ENCODE peak calls at places on chromosomes 16 and 17, in four cellular contexts. R is prostate gland, G is neural progenitor cell, T is astrocyte of the cerebellum. Z is an unnamed sample.

GRCh38 chr17:46063239-46063638 is 64.2 kb downstream of the STH start:
- DNase-seq in G (no peak), R (no peak), T (no peak), Z (no peak)

GRCh38 chr16:55496509-55497145 is 12.2 kb upstream of the LPCAT2 start:
- DNase-seq in T (no peak), G (no peak), R (no peak), Z (no peak)

GRCh38 chr16:89422527-89422904 is 67.8 kb downstream of the ANKRD11 start:
- DNase-seq in R (no peak), T (no peak), G (no peak), Z (no peak)

GRCh38 chr16:8958344-8958808 is 5.3 kb downstream of the USP7 start:
- DNase-seq in R (no peak), G (peak; percentile 32), T (no peak), Z (no peak)

GRCh38 chr17:7560172-7561027 is 1.3 kb upstream of the SENP3 start:
- DNase-seq in T (no peak), G (peak; percentile 90), R (peak; percentile 48), Z (peak; percentile 79)

GRCh38 chr16:25060920-25061319 is 45.8 kb upstream of the ARHGAP17 start:
- DNase-seq in T (no peak), R (no peak), G (no peak), Z (no peak)

GRCh38 chr17:69462010-69462409 is 47.5 kb downstream of the MAP2K6 start:
- DNase-seq in G (no peak), T (no peak), R (peak; percentile 32), Z (no peak)

GRCh38 chr17:50841949-50842354 is 6.6 kb downstream of the WFIKKN2 start:
- DNase-seq in G (peak; percentile 81), R (peak; percentile 55), T (peak; percentile 39), Z (peak; percentile 75)

GRCh38 chr17:10058924-10059683 is 139.3 kb downstream of the GAS7 start:
- DNase-seq in T (no peak), R (no peak), G (no peak), Z (no peak)

GRCh38 chr17:68450391-68450790 is 6.9 kb downstream of the WIPI1 start:
- DNase-seq in G (no peak), R (no peak), T (no peak), Z (no peak)

DNA sequence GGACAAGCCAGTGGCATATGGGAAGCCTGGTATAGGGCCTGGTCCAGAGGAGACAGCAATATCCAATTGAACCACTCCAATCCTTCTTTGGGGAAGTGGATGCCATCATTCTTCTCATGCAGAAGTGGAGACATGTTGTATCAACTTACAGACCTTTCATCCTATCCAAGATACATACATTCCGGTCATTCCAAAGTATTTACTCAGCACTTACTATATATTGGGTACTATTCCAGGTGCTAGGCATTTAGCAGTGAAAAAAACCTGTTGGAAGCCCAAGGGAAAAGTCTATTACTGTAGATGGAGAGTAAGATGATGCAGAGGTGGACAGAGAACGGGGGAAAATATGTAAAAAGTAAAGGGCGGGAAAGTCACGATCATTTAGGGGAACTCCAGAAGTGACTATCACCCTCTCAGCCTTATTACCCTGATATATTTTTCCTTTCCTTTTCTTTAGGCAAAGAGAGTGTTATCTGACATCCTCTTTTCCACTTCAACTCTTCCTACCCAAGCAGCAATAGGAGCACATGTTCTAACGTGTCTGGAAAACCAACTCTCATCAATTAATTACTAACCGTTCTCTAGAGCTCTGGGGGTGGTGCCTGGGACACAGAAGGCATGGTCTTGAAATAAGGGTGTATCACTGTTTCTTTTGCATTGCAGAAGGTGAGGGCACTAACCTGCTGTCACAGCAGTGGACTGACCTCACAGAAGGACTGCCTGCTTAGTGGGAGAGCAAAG is 210.1 kb upstream of the MAF start:
- DNase-seq in G (no peak), T (no peak), R (no peak), Z (no peak)
- H3K4me3 ChIP-seq in G (no peak overlapping the region), T (no peak overlapping the region), R (no peak overlapping the region), Z (no peak overlapping the region)

GRCh38 chr16:72983728-72984350 is 64.1 kb downstream of the ZFHX3 start:
- DNase-seq in T (no peak), R (peak; percentile 86), G (no peak), Z (no peak)

GRCh38 chr16:72983241-72983640 is 64.7 kb downstream of the ZFHX3 start:
- DNase-seq in G (no peak), R (no peak), T (no peak), Z (no peak)

GRCh38 chr16:72986011-72986410 is 61.9 kb downstream of the ZFHX3 start:
- DNase-seq in T (no peak), G (no peak), R (peak; percentile 49), Z (no peak)

GRCh38 chr16:72987480-72987901 is 60.4 kb downstream of the ZFHX3 start:
- DNase-seq in T (no peak), G (no peak), R (peak; percentile 72), Z (no peak)

GRCh38 chr16:72985148-72985882 is 62.6 kb downstream of the ZFHX3 start:
- DNase-seq in R (no peak), G (no peak), T (no peak), Z (no peak)
- H3K4me3 ChIP-seq in R (no peak overlapping the region), G (no peak overlapping the region), T (no peak overlapping the region), Z (no peak overlapping the region)

GRCh38 chr17:43367588-43368242 is 31.1 kb upstream of the ARL4D start:
- DNase-seq in G (peak; percentile 64), T (peak; percentile 81), R (no peak), Z (no peak)
- H3K4me3 ChIP-seq in G (peak overlapping the region; percentile 40), T (peak overlapping the region; percentile 5), R (peak overlapping the region; percentile 52), Z (no peak overlapping the region)

GRCh38 chr17:39223907-39224777 is 1.6 kb downstream of the STAC2 start:
- DNase-seq in R (no peak), T (no peak), G (no peak), Z (no peak)
- H3K4me3 ChIP-seq in R (peak overlapping the region; percentile 39), T (no peak overlapping the region), G (peak overlapping the region; percentile 46), Z (no peak overlapping the region)

GRCh38 chr17:6120351-6120750 is 50.2 kb downstream of the WSCD1 start:
- DNase-seq in R (no peak), G (no peak), T (no peak), Z (no peak)
- H3K4me3 ChIP-seq in R (no peak overlapping the region), G (no peak overlapping the region), T (no peak overlapping the region), Z (no peak overlapping the region)

DNA sequence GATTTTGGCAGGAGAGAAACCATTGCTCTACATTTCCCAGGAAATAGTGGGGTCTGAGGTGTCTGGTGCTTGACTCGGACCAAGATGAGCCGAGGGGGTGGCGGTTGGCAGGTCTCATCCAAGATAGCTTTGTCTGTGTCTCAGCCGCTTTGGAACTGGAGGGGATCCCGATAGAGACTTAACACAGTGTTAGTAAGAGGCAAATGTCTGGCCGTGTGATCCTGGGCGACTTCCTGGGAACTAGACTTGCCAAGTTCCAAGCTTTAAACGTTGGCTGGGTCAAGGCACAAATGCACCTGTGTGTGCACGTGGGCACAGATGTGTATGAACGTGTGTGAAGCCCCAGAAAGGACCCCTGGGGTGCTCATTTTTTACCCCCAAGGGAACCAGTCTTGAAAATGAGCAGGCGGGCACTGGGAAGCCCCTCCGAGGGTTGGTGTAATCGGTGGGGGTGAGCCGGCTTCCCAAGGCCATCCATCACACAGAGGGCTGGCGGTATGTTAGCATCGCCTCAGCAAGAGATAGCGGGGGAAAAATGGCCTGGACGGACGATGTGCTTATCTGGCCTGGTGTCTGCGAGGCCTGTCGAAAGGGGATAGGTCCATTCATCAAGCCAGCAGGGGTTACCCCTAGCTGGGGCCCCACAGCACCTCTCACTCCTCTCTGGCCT is 188.7 kb downstream of the IRF8 start:
- DNase-seq in T (no peak), G (no peak), R (no peak), Z (no peak)
- H3K4me3 ChIP-seq in T (no peak overlapping the region), G (no peak overlapping the region), R (no peak overlapping the region), Z (no peak overlapping the region)

GRCh38 chr17:35942588-35943186 is 826 bp downstream of the LYZL6 start:
- DNase-seq in R (no peak), G (no peak), T (no peak), Z (no peak)

GRCh38 chr17:35948092-35948491 is 4.6 kb upstream of the LYZL6 start:
- DNase-seq in R (no peak), G (no peak), T (no peak), Z (no peak)

GRCh38 chr17:35943537-35943936 is at the start of gene LYZL6:
- DNase-seq in T (no peak), G (no peak), R (no peak), Z (no peak)

GRCh38 chr17:35944151-35944550 is 638 bp upstream of the LYZL6 start:
- DNase-seq in R (no peak), T (no peak), G (no peak), Z (no peak)

DNA sequence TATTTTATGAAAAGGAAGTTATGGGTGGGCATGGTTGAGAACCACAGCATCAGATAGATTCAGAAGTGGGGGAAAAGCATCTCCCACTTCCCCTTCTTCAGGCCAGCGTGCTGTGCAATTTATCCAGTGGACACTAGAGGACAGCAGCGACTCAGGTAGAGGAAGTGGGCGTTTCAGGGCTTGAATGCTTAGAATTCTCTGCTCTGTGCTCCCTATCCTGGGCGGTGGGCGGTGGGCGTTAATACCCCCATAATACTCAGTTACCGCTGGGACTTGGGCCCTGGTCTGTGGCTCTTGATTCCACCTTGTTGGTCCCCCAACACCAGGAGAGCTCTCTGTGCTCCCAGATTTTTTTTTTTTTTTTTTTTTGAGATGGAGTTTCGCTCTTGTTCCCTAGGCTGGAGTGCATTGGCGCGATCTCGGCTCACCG is 3.7 kb upstream of the LYZL6 start:
- DNase-seq in T (no peak), R (no peak), G (peak; percentile 81), Z (peak; percentile 53)
- H3K4me3 ChIP-seq in T (no peak overlapping the region), R (no peak overlapping the region), G (no peak overlapping the region), Z (no peak overlapping the region)

GRCh38 chr16:5867250-5867649 is 769.7 kb upstream of the EEF2KMT start:
- DNase-seq in T (no peak), R (no peak), G (no peak), Z (no peak)

GRCh38 chr16:5863207-5863606 is 765.6 kb upstream of the EEF2KMT start:
- DNase-seq in T (no peak), R (no peak), G (no peak), Z (no peak)

GRCh38 chr16:5862103-5863003 is 764.8 kb upstream of the EEF2KMT start:
- DNase-seq in R (no peak), T (no peak), G (no peak), Z (no peak)

GRCh38 chr16:5870886-5871715 is 773.5 kb upstream of the EEF2KMT start:
- DNase-seq in T (no peak), R (no peak), G (no peak), Z (no peak)

GRCh38 chr16:5865231-5865630 is 767.6 kb upstream of the EEF2KMT start:
- DNase-seq in R (no peak), T (peak; percentile 88), G (no peak), Z (no peak)
- H3K4me3 ChIP-seq in R (no peak overlapping the region), T (no peak overlapping the region), G (no peak overlapping the region), Z (no peak overlapping the region)

GRCh38 chr17:82005701-82006348 is 16.9 kb downstream of the CENPX start:
- DNase-seq in R (no peak), T (no peak), G (no peak), Z (no peak)

GRCh38 chr17:82006468-82007227 is 16.0 kb downstream of the CENPX start:
- DNase-seq in G (no peak), T (no peak), R (no peak), Z (no peak)

GRCh38 chr17:82008258-82008940 is 14.3 kb downstream of the CENPX start:
- DNase-seq in T (no peak), G (no peak), R (no peak), Z (no peak)

GRCh38 chr17:82007495-82008257 is 15.0 kb downstream of the CENPX start:
- DNase-seq in R (no peak), G (no peak), T (no peak), Z (no peak)

GRCh38 chr17:82007228-82007494 is 15.5 kb downstream of the CENPX start:
- DNase-seq in G (no peak), T (no peak), R (no peak), Z (no peak)
- H3K4me3 ChIP-seq in G (no peak overlapping the region), T (no peak overlapping the region), R (no peak overlapping the region), Z (no peak overlapping the region)

Z was measured in body of pancreas.